ENCODE peak calls at places on chromosomes 11 and 22, in nine cellular contexts. One of them, this sample, is unnamed.

GRCh38 chr11:10302744-10303557 is 1.9 kb upstream of the ADM start:
- DNase-seq in SK-N-SH: peak; percentile 72
- DNase-seq in GM23338: peak; percentile 71
- DNase-seq in stomach: peak; percentile 93
- DNase-seq in transverse colon: peak; percentile 95
- DNase-seq in prostate gland: peak; percentile 92
- DNase-seq in GM12878: no peak
- DNase-seq in suprapubic skin: peak; percentile 93
- DNase-seq in endothelial cell of umbilical vein: peak; percentile 74
- DNase-seq in this sample: no peak

GRCh38 chr22:50714631-50715179 is 23.3 kb upstream of the ACR start:
- DNase-seq in SK-N-SH: no peak
- DNase-seq in GM23338: no peak
- DNase-seq in stomach: no peak
- DNase-seq in transverse colon: no peak
- DNase-seq in prostate gland: no peak
- DNase-seq in GM12878: no peak
- DNase-seq in suprapubic skin: no peak
- DNase-seq in endothelial cell of umbilical vein: no peak
- DNase-seq in this sample: no peak

GRCh38 chr22:36419177-36419911 is 31.6 kb upstream of the MYH9 start:
- DNase-seq in SK-N-SH: no peak
- DNase-seq in GM23338: peak; percentile 38
- DNase-seq in stomach: no peak
- DNase-seq in transverse colon: peak; percentile 67
- DNase-seq in prostate gland: no peak
- DNase-seq in GM12878: no peak
- DNase-seq in suprapubic skin: no peak
- DNase-seq in endothelial cell of umbilical vein: peak; percentile 59
- DNase-seq in this sample: no peak

GRCh38 chr11:116145187-116145865 is 627.5 kb downstream of the BUD13 start:
- DNase-seq in SK-N-SH: no peak
- DNase-seq in GM23338: peak; percentile 60
- DNase-seq in stomach: no peak
- DNase-seq in transverse colon: no peak
- DNase-seq in prostate gland: no peak
- DNase-seq in GM12878: no peak
- DNase-seq in suprapubic skin: no peak
- DNase-seq in endothelial cell of umbilical vein: no peak
- DNase-seq in this sample: no peak

GRCh38 chr11:112762686-112763048 is 198.6 kb upstream of the NCAM1 start:
- DNase-seq in SK-N-SH: no peak
- DNase-seq in GM23338: no peak
- DNase-seq in stomach: no peak
- DNase-seq in transverse colon: no peak
- DNase-seq in prostate gland: no peak
- DNase-seq in GM12878: no peak
- DNase-seq in suprapubic skin: no peak
- DNase-seq in endothelial cell of umbilical vein: no peak
- DNase-seq in this sample: no peak

GRCh38 chr11:73192272-73192671 is 25.8 kb upstream of the P2RY2 start:
- DNase-seq in SK-N-SH: no peak
- DNase-seq in GM23338: no peak
- DNase-seq in stomach: peak; percentile 51
- DNase-seq in transverse colon: no peak
- DNase-seq in prostate gland: peak; percentile 51
- DNase-seq in GM12878: no peak
- DNase-seq in suprapubic skin: peak; percentile 80
- DNase-seq in endothelial cell of umbilical vein: no peak
- DNase-seq in this sample: no peak

GRCh38 chr22:22025320-22026156 is 43.0 kb upstream of the TOP3B start:
- DNase-seq in SK-N-SH: no peak
- DNase-seq in GM23338: no peak
- DNase-seq in stomach: no peak
- DNase-seq in transverse colon: no peak
- DNase-seq in prostate gland: no peak
- DNase-seq in GM12878: no peak
- DNase-seq in suprapubic skin: no peak
- DNase-seq in endothelial cell of umbilical vein: no peak
- DNase-seq in this sample: no peak

GRCh38 chr11:126060651-126061220 is 1.9 kb downstream of the CDON start:
- DNase-seq in SK-N-SH: no peak
- DNase-seq in GM23338: no peak
- DNase-seq in stomach: no peak
- DNase-seq in transverse colon: no peak
- DNase-seq in prostate gland: no peak
- DNase-seq in GM12878: no peak
- DNase-seq in suprapubic skin: no peak
- DNase-seq in endothelial cell of umbilical vein: no peak
- DNase-seq in this sample: no peak

GRCh38 chr22:36653316-36653715 is 50.2 kb downstream of the CACNG2 start:
- DNase-seq in SK-N-SH: no peak
- DNase-seq in GM23338: no peak
- DNase-seq in stomach: no peak
- DNase-seq in transverse colon: no peak
- DNase-seq in prostate gland: no peak
- DNase-seq in GM12878: no peak
- DNase-seq in suprapubic skin: no peak
- DNase-seq in endothelial cell of umbilical vein: no peak
- DNase-seq in this sample: no peak

GRCh38 chr11:61362542-61362875 is 335 bp downstream of the TMEM138 start:
- DNase-seq in SK-N-SH: peak; percentile 53
- DNase-seq in GM23338: peak; percentile 48
- DNase-seq in stomach: no peak
- DNase-seq in transverse colon: no peak
- DNase-seq in prostate gland: no peak
- DNase-seq in GM12878: no peak
- DNase-seq in suprapubic skin: no peak
- DNase-seq in endothelial cell of umbilical vein: no peak
- DNase-seq in this sample: no peak

GRCh38 chr22:45934659-45935341 is 42.2 kb downstream of the WNT7B start:
- DNase-seq in SK-N-SH: peak; percentile 79
- DNase-seq in GM23338: no peak
- DNase-seq in stomach: peak; percentile 37
- DNase-seq in transverse colon: no peak
- DNase-seq in prostate gland: no peak
- DNase-seq in GM12878: no peak
- DNase-seq in suprapubic skin: no peak
- DNase-seq in endothelial cell of umbilical vein: no peak
- DNase-seq in this sample: no peak

GRCh38 chr11:35980646-35981402 is 37.0 kb downstream of the LDLRAD3 start:
- DNase-seq in SK-N-SH: no peak
- DNase-seq in GM23338: no peak
- DNase-seq in stomach: no peak
- DNase-seq in transverse colon: no peak
- DNase-seq in prostate gland: no peak
- DNase-seq in GM12878: no peak
- DNase-seq in suprapubic skin: no peak
- DNase-seq in endothelial cell of umbilical vein: peak; percentile 28
- DNase-seq in this sample: no peak

GRCh38 chr11:69297926-69298777 is 4.2 kb downstream of the MYEOV start:
- DNase-seq in SK-N-SH: no peak
- DNase-seq in GM23338: no peak
- DNase-seq in stomach: peak; percentile 82
- DNase-seq in transverse colon: peak; percentile 85
- DNase-seq in prostate gland: peak; percentile 20
- DNase-seq in GM12878: peak; percentile 91
- DNase-seq in suprapubic skin: peak; percentile 87
- DNase-seq in endothelial cell of umbilical vein: peak; percentile 84
- DNase-seq in this sample: peak; percentile 80
- TF ChIP-seq POLR2AphosphoS5 in SK-N-SH: peak; percentile 38
- TF ChIP-seq POLR2AphosphoS5 in GM23338: no peak
- TF ChIP-seq POLR2AphosphoS5 in stomach: peak; percentile 74
- TF ChIP-seq POLR2AphosphoS5 in transverse colon: peak; percentile 41
- TF ChIP-seq POLR2AphosphoS5 in prostate gland: no peak
- TF ChIP-seq POLR2AphosphoS5 in GM12878: no peak
- TF ChIP-seq POLR2AphosphoS5 in suprapubic skin: no peak
- TF ChIP-seq POLR2AphosphoS5 in endothelial cell of umbilical vein: peak; percentile 90
- TF ChIP-seq POLR2AphosphoS5 in this sample: no peak

DNA sequence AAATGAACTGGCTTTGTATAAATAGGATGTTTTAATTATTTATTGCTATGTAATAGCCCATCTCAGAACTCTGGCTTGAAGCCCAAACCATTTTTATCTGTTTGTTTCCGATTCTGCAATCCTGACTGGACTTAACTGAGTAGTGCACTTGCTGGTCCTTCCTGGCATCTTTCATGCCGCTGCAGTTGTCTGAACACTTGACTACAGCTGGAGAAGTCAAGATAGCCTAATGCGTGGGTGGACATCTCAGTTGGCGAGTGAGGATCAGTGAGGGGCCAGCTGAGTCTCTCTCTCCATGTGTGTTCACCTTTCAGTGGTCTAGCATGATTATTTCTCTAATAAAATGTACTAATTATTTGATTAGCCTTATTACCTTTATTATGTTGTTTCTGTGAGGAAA is 105.8 kb downstream of the PRMT3 start:
- DNase-seq in SK-N-SH: no peak
- DNase-seq in GM23338: no peak
- DNase-seq in stomach: no peak
- DNase-seq in transverse colon: no peak
- DNase-seq in prostate gland: no peak
- DNase-seq in GM12878: no peak
- DNase-seq in suprapubic skin: no peak
- DNase-seq in endothelial cell of umbilical vein: no peak
- DNase-seq in this sample: no peak
- TF ChIP-seq POLR2AphosphoS5 in SK-N-SH: no peak
- TF ChIP-seq POLR2AphosphoS5 in GM23338: no peak
- TF ChIP-seq POLR2AphosphoS5 in stomach: no peak
- TF ChIP-seq POLR2AphosphoS5 in transverse colon: no peak
- TF ChIP-seq POLR2AphosphoS5 in prostate gland: no peak
- TF ChIP-seq POLR2AphosphoS5 in GM12878: no peak
- TF ChIP-seq POLR2AphosphoS5 in suprapubic skin: no peak
- TF ChIP-seq POLR2AphosphoS5 in endothelial cell of umbilical vein: no peak
- TF ChIP-seq POLR2AphosphoS5 in this sample: no peak

GRCh38 chr11:76614471-76615183 is 55.9 kb downstream of the LRRC32 start:
- DNase-seq in SK-N-SH: peak; percentile 58
- DNase-seq in GM23338: no peak
- DNase-seq in stomach: peak; percentile 23
- DNase-seq in transverse colon: no peak
- DNase-seq in prostate gland: no peak
- DNase-seq in GM12878: no peak
- DNase-seq in suprapubic skin: peak; percentile 87
- DNase-seq in endothelial cell of umbilical vein: peak; percentile 72
- DNase-seq in this sample: no peak
- TF ChIP-seq POLR2AphosphoS5 in SK-N-SH: no peak
- TF ChIP-seq POLR2AphosphoS5 in GM23338: no peak
- TF ChIP-seq POLR2AphosphoS5 in stomach: no peak
- TF ChIP-seq POLR2AphosphoS5 in transverse colon: no peak
- TF ChIP-seq POLR2AphosphoS5 in prostate gland: no peak
- TF ChIP-seq POLR2AphosphoS5 in GM12878: no peak
- TF ChIP-seq POLR2AphosphoS5 in suprapubic skin: no peak
- TF ChIP-seq POLR2AphosphoS5 in endothelial cell of umbilical vein: no peak
- TF ChIP-seq POLR2AphosphoS5 in this sample: no peak

GRCh38 chr22:31897842-31898241 is 46.5 kb upstream of the YWHAH start:
- DNase-seq in SK-N-SH: no peak
- DNase-seq in GM23338: peak; percentile 32
- DNase-seq in stomach: no peak
- DNase-seq in transverse colon: no peak
- DNase-seq in prostate gland: no peak
- DNase-seq in GM12878: no peak
- DNase-seq in suprapubic skin: no peak
- DNase-seq in endothelial cell of umbilical vein: peak; percentile 15
- DNase-seq in this sample: no peak

GRCh38 chr22:31899661-31900060 is 44.7 kb upstream of the YWHAH start:
- DNase-seq in SK-N-SH: no peak
- DNase-seq in GM23338: no peak
- DNase-seq in stomach: no peak
- DNase-seq in transverse colon: no peak
- DNase-seq in prostate gland: no peak
- DNase-seq in GM12878: no peak
- DNase-seq in suprapubic skin: no peak
- DNase-seq in endothelial cell of umbilical vein: no peak
- DNase-seq in this sample: no peak

GRCh38 chr22:31898911-31899310 is 45.4 kb upstream of the YWHAH start:
- DNase-seq in SK-N-SH: peak; percentile 45
- DNase-seq in GM23338: peak; percentile 48
- DNase-seq in stomach: no peak
- DNase-seq in transverse colon: no peak
- DNase-seq in prostate gland: no peak
- DNase-seq in GM12878: no peak
- DNase-seq in suprapubic skin: no peak
- DNase-seq in endothelial cell of umbilical vein: no peak
- DNase-seq in this sample: no peak

GRCh38 chr22:31898406-31898805 is 45.9 kb upstream of the YWHAH start:
- DNase-seq in SK-N-SH: no peak
- DNase-seq in GM23338: no peak
- DNase-seq in stomach: no peak
- DNase-seq in transverse colon: no peak
- DNase-seq in prostate gland: no peak
- DNase-seq in GM12878: no peak
- DNase-seq in suprapubic skin: no peak
- DNase-seq in endothelial cell of umbilical vein: no peak
- DNase-seq in this sample: no peak

DNA sequence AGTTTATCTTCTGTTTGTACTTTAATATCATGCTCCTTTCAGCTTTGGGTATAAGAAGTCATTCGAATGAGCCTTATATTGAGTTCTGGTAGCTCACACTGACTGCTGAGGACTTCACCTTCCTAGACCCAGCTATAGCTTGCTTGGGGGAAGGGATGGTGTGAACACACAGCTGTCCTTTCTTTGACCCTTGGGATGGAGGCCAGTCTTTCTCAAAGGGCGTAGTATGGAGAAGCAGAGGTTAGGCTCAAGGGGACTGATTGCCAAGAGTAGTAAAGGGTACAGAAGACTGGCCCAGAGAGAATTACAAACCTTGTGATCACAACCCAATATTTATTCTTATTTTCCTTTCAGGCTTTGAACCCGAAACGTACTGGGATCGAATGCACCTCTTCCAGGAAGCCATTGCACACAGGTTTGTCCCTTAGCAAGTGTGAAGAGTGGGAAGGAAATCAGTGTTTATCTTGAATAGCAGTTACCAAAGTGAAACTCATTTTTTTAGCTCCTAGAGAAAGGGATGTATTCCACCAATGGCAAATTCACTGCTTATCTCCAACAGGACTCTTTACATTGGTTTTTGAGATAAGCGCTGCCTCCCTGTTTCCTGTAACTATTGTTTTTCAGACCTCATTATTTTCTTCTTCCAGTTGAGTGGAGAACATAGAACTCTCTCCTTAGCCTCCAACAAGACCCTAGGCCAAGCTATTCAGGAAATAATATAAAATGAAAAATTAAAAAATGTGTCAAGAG is 42.8 kb upstream of the YWHAH start:
- DNase-seq in SK-N-SH: no peak
- DNase-seq in GM23338: no peak
- DNase-seq in stomach: no peak
- DNase-seq in transverse colon: no peak
- DNase-seq in prostate gland: no peak
- DNase-seq in GM12878: no peak
- DNase-seq in suprapubic skin: no peak
- DNase-seq in endothelial cell of umbilical vein: peak; percentile 83
- DNase-seq in this sample: no peak
- TF ChIP-seq POLR2AphosphoS5 in SK-N-SH: no peak
- TF ChIP-seq POLR2AphosphoS5 in GM23338: no peak
- TF ChIP-seq POLR2AphosphoS5 in stomach: peak; percentile 5
- TF ChIP-seq POLR2AphosphoS5 in transverse colon: no peak
- TF ChIP-seq POLR2AphosphoS5 in prostate gland: no peak
- TF ChIP-seq POLR2AphosphoS5 in GM12878: no peak
- TF ChIP-seq POLR2AphosphoS5 in suprapubic skin: no peak
- TF ChIP-seq POLR2AphosphoS5 in endothelial cell of umbilical vein: no peak
- TF ChIP-seq POLR2AphosphoS5 in this sample: no peak

This sample was measured in GM12892.